ENCODE peak calls at places on chromosomes 7 and 10, in ten cellular contexts. X is globus pallidus; Q is GM04503; A is stimulated activated CD8-positive, alpha-beta memory T cell treated with anti-CD3 and anti-CD28 coated beads, Interleukin-15, amount 100 ng/mL, for 24 hours; U is naive B cell; G is AG08395; M is naive thymus-derived CD8-positive, alpha-beta T cell; T is T-helper 1 cell; D is upper lobe of right lung; K is HT1080. R is an unnamed sample.

GRCh38 chr7:84412161-84412969 is 217.8 kb upstream of the SEMA3A start:
- DNase-seq in T (no peak), A (no peak), Q (peak), M (no peak), K (peak), D (no peak), G (peak), X (no peak), U (no peak), R (no peak)

GRCh38 chr7:15626041-15626440 is 60.4 kb downstream of the MEOX2 start:
- DNase-seq in D (no peak), G (no peak), A (no peak), K (no peak), M (no peak), X (no peak), U (no peak), T (no peak), Q (no peak), R (no peak)

GRCh38 chr7:154861589-154861988 is 141.3 kb downstream of the PAXIP1 start:
- DNase-seq in T (no peak), X (no peak), U (no peak), G (no peak), D (no peak), Q (no peak), A (no peak), M (no peak), K (no peak), R (no peak)

GRCh38 chr10:62045765-62046521 is 144.4 kb downstream of the ARID5B start:
- DNase-seq in D (no peak), Q (peak), G (peak), M (no peak), A (no peak), U (peak), X (peak), T (no peak), K (peak), R (no peak)

GRCh38 chr7:155203882-155204691 is 93.6 kb upstream of the INSIG1 start:
- DNase-seq in A (no peak), K (no peak), U (no peak), X (no peak), G (no peak), T (no peak), M (no peak), Q (no peak), D (no peak), R (no peak)

GRCh38 chr10:113666682-113667252 is 2.9 kb upstream of the NRAP start:
- DNase-seq in K (peak), Q (peak), X (no peak), A (no peak), T (no peak), M (no peak), G (no peak), U (no peak), D (no peak), R (no peak)

GRCh38 chr7:7119668-7120208 is 62.6 kb upstream of the C1GALT1 start:
- DNase-seq in Q (no peak), M (no peak), D (no peak), A (no peak), K (no peak), G (no peak), T (no peak), U (no peak), X (no peak), R (no peak)

GRCh38 chr7:46493196-46493595 is 572.1 kb upstream of the IGFBP3 start:
- DNase-seq in K (no peak), Q (no peak), M (no peak), X (no peak), U (no peak), A (no peak), T (no peak), D (no peak), G (no peak), R (no peak)

GRCh38 chr10:119383174-119383856 is 159.2 kb downstream of the RGS10 start:
- DNase-seq in A (no peak), G (no peak), T (no peak), M (no peak), U (no peak), Q (no peak), K (no peak), X (no peak), D (no peak), R (no peak)

GRCh38 chr7:44220732-44221131 is 20.0 kb downstream of the YKT6 start:
- DNase-seq in Q (no peak), G (no peak), T (no peak), X (no peak), A (no peak), K (no peak), D (peak), U (no peak), M (no peak), R (no peak)

GRCh38 chr10:115936926-115937755 is 335.9 kb downstream of the GFRA1 start:
- DNase-seq in A (no peak), K (peak), D (no peak), T (no peak), U (no peak), G (peak), Q (no peak), M (no peak), X (no peak), R (no peak)

GRCh38 chr7:39304683-39305405 is 261.4 kb upstream of the YAE1 start:
- DNase-seq in M (no peak), X (no peak), K (no peak), D (no peak), U (no peak), G (no peak), T (no peak), Q (no peak), A (no peak), R (no peak)

GRCh38 chr7:135879238-135879637 is 97.9 kb downstream of the MTPN start:
- DNase-seq in M (no peak), T (no peak), A (no peak), G (peak), Q (peak), D (no peak), K (peak), X (no peak), U (no peak), R (no peak)

GRCh38 chr7:135859548-135859947 is 110.9 kb upstream of the FAM180A start:
- DNase-seq in X (no peak), K (peak), D (no peak), T (no peak), Q (no peak), A (no peak), M (no peak), G (no peak), U (no peak), R (no peak)

GRCh38 chr10:51699145-51699474 is 285 bp downstream of the CSTF2T start:
- DNase-seq in T (no peak), M (no peak), X (no peak), Q (no peak), A (no peak), D (peak), G (peak), K (no peak), U (no peak), R (no peak)

GRCh38 chr7:48680996-48681395 is 243.4 kb upstream of the CDC14C start:
- DNase-seq in A (no peak), D (no peak), G (no peak), U (no peak), Q (no peak), X (no peak), K (no peak), M (no peak), T (no peak), R (no peak)

GRCh38 chr10:82564353-82565218 is 689.6 kb downstream of the NRG3 start:
- DNase-seq in D (no peak), Q (no peak), A (no peak), U (no peak), K (peak), X (no peak), M (no peak), T (no peak), G (no peak), R (no peak)

GRCh38 chr7:43201912-43202311 is 89.5 kb downstream of the HECW1 start:
- DNase-seq in U (no peak), T (no peak), Q (no peak), K (no peak), D (no peak), A (no peak), M (no peak), G (no peak), X (no peak), R (no peak)

GRCh38 chr7:101554584-101555268 is 74.4 kb downstream of the MYL10 start:
- DNase-seq in A (no peak), G (no peak), K (no peak), M (no peak), U (no peak), D (no peak), Q (no peak), T (no peak), X (no peak), R (peak)

GRCh38 chr7:157471259-157472125 is 134.7 kb downstream of the DNAJB6 start:
- DNase-seq in G (no peak), A (no peak), T (no peak), K (no peak), Q (no peak), X (no peak), D (no peak), M (peak), U (no peak), R (no peak)

GRCh38 chr7:144437370-144438191 is 34.1 kb upstream of the NOBOX start:
- DNase-seq in Q (peak), G (peak), T (no peak), X (peak), M (peak), U (peak), A (no peak), K (peak), D (no peak), R (peak)

GRCh38 chr10:94630017-94630688 is 53.4 kb upstream of the CYP2C18 start:
- DNase-seq in G (peak), A (no peak), T (no peak), U (no peak), M (peak), X (peak), D (no peak), Q (no peak), K (no peak), R (peak)

GRCh38 chr7:101598422-101598957 is 30.6 kb downstream of the MYL10 start:
- DNase-seq in T (no peak), X (no peak), U (no peak), G (no peak), Q (no peak), D (peak), A (no peak), M (no peak), K (no peak), R (no peak)

GRCh38 chr10:132616170-132616994 is 78.8 kb downstream of the INPP5A start:
- DNase-seq in X (no peak), Q (no peak), A (peak), K (no peak), T (no peak), U (no peak), M (peak), G (no peak), D (peak), R (no peak)

GRCh38 chr7:32043688-32044087 is 26.5 kb downstream of the PDE1C start:
- DNase-seq in K (peak), Q (no peak), D (no peak), G (peak), M (no peak), A (no peak), T (no peak), U (no peak), X (no peak), R (no peak)

GRCh38 chr10:67697646-67698245 is 1.8 kb upstream of the CTNNA3 start:
- DNase-seq in X (peak), D (no peak), M (peak), K (peak), U (peak), T (no peak), G (peak), A (no peak), Q (peak), R (peak)

GRCh38 chr10:132451506-132452215 is 54.7 kb downstream of the PWWP2B start:
- DNase-seq in G (no peak), T (no peak), U (no peak), D (no peak), M (no peak), Q (no peak), X (no peak), A (no peak), K (no peak), R (peak)

GRCh38 chr7:156000601-156001396 is 188.5 kb upstream of the SHH start:
- DNase-seq in T (no peak), A (no peak), U (no peak), K (peak), X (no peak), Q (no peak), G (no peak), D (peak), M (no peak), R (no peak)

GRCh38 chr10:71433983-71434744 is 37.4 kb downstream of the CDH23 start:
- DNase-seq in M (no peak), Q (no peak), D (no peak), X (no peak), T (no peak), G (no peak), U (no peak), A (no peak), K (no peak), R (no peak)

GRCh38 chr7:100120518-100121085 is 1.2 kb downstream of the CNPY4 start:
- DNase-seq in Q (no peak), T (no peak), A (no peak), X (no peak), M (no peak), U (no peak), D (no peak), K (no peak), G (no peak), R (no peak)

GRCh38 chr7:22762866-22763265 is 35.9 kb downstream of the IL6 start:
- DNase-seq in T (no peak), Q (no peak), A (no peak), X (no peak), G (no peak), U (no peak), D (no peak), K (no peak), M (no peak), R (no peak)